ENCODE peak calls at places on chromosomes 16 and 17, in four cellular contexts. U, Y, J and D are unnamed samples.

GRCh38 chr17:6435968-6436367 is 1.0 kb upstream of the AIPL1 start:
- DNase-seq in J (peak), U (peak), Y (peak), D (peak)

GRCh38 chr16:85590506-85590832 is 22.7 kb upstream of the GSE1 start:
- DNase-seq in Y (no peak), J (no peak), U (no peak), D (no peak)

GRCh38 chr17:17952691-17953090 is 19.5 kb downstream of the TOM1L2 start:
- DNase-seq in U (no peak), J (no peak), Y (no peak), D (no peak)

GRCh38 chr16:3952342-3953131 is 72.0 kb upstream of the CREBBP start:
- DNase-seq in Y (no peak), J (no peak), U (peak), D (no peak)

GRCh38 chr17:57926723-57927047 is 28.5 kb downstream of the CUEDC1 start:
- DNase-seq in J (no peak), Y (no peak), U (peak), D (no peak)

GRCh38 chr17:34579979-34580684 is 750 bp downstream of the TMEM132E start:
- DNase-seq in U (no peak), J (no peak), Y (no peak), D (no peak)

GRCh38 chr17:81380117-81380516 is 15.1 kb upstream of the BAHCC1 start:
- DNase-seq in Y (no peak), J (no peak), U (no peak), D (no peak)

GRCh38 chr17:21352221-21352980 is 23.8 kb upstream of the KCNJ12 start:
- DNase-seq in U (peak), J (no peak), Y (no peak), D (no peak)

GRCh38 chr16:50680907-50681885 is at the start of gene SNX20:
- DNase-seq in J (no peak), Y (peak), U (no peak), D (peak)

GRCh38 chr17:17051791-17052461 is 9.7 kb downstream of the MPRIP start:
- DNase-seq in J (no peak), U (peak), Y (no peak), D (peak)

GRCh38 chr16:82093901-82094300 is 58.8 kb downstream of the HSD17B2 start:
- DNase-seq in Y (no peak), U (no peak), J (no peak), D (no peak)

GRCh38 chr17:29789186-29790170 is 140.6 kb downstream of the SSH2 start:
- DNase-seq in J (no peak), Y (peak), U (no peak), D (no peak)

GRCh38 chr17:61395409-61395982 is 4.1 kb upstream of the TBX2 start:
- DNase-seq in Y (no peak), U (no peak), J (no peak), D (no peak)

GRCh38 chr17:36674278-36674650 is 72.9 kb downstream of the MRM1 start:
- DNase-seq in J (no peak), U (no peak), Y (no peak), D (no peak)

GRCh38 chr16:31458073-31458834 is 1.0 kb upstream of the ARMC5 start:
- DNase-seq in J (peak), U (peak), Y (peak), D (peak)
- TF ChIP-seq CTCF in J (no peak), U (no peak), Y (no peak), D (no peak)

DNA sequence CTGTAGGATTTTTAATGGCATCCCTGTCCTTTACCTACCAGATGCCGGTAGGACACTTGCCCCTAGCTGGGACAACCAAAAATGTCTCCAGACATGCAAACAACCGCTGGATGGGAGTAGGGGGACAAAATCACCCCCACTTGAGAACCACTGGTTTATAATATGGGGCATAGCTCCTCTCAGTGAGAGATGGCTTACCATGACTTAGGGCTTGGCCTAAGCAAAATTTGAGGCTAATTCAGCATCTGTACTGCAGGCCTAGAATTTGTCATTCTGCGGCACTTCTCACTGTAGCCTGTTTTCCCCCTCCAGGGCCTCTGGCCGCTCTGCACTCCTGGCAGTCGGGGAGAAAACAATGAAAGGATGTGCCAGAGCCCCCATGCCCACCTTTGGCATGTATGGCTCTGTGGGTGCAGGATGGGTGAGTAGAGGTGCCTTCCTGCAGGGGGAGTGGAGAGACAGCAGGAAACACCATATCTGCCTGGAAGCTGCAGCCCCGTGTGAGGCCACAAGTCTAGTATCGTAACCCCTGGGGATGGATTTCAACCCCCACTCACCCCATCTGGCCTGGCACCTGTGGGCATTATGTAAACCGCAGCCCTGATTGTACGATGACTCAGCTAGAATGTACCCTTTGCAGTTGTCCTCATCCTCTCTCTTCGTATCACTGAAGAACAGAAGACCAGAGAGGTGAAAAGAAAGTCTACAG is 268.1 kb downstream of the SOX9 start:
- DNase-seq in Y (no peak), U (no peak), J (peak), D (no peak)
- TF ChIP-seq CTCF in Y (no peak), U (no peak), J (peak), D (no peak)

DNA sequence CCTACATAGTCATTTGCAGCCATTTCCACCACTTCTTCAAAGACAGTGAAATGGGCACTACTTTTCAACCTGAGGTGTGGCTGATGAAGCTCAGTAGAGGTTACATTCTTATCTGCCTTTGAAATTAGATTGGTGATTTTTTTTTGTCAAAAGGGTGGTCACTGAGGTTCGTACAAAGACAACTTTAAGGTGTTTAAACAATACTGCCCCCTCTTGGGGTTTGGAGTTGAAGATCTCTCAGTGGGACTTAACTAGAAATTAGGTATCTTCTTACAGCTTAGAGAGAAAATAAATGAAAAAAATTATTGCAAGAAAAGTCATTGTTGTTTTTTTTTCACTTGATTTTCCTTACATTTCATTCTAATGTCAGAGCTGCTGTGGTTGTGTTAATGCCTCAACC is 713.2 kb downstream of the CDH11 start:
- DNase-seq in J (no peak), U (no peak), Y (no peak), D (no peak)
- TF ChIP-seq CTCF in J (peak), U (no peak), Y (no peak), D (no peak)

GRCh38 chr16:57998992-57999365 is 1.5 kb downstream of the ZNF319 start:
- DNase-seq in Y (no peak), J (no peak), U (no peak), D (no peak)

GRCh38 chr16:57998484-57998883 is 2.0 kb downstream of the ZNF319 start:
- DNase-seq in Y (peak), J (no peak), U (no peak), D (no peak)

GRCh38 chr16:57999971-58000705 is at the start of gene ZNF319:
- DNase-seq in Y (no peak), U (peak), J (no peak), D (no peak)

GRCh38 chr16:58000706-58001676 is at the start of gene USB1:
- DNase-seq in U (peak), Y (peak), J (peak), D (peak)

DNA sequence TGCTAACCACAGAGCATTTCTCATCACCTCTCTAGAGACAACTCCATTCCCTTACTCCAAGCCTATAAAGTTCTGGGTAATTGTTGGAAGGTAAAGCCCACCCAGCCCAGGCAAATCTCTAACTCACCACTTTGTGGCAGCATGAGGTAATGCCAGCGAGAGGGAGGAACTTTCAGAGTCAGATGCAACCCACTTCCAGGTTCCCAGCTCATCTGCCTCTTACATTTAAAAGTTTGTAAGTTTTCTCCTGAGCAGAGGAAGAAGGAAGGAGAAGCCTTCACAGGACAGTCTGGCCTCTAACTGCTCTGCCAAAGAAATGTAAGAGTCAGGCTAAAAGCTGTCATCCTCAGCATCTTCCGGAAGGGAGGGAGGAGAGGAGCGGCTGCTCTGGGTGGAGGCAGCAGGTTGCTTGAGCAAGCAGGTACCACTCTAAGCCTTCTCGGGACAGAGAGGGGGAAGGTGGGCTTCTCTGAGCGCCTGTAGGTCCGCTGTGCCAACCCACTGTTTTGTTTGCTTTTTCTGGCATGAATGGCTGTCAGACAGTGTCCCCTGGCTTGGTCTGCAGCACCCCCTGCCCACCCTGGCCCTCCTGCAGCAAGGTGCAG is 1.0 kb downstream of the ZNF319 start:
- DNase-seq in J (no peak), U (no peak), Y (no peak), D (no peak)
- TF ChIP-seq CTCF in J (no peak), U (no peak), Y (no peak), D (no peak)

DNA sequence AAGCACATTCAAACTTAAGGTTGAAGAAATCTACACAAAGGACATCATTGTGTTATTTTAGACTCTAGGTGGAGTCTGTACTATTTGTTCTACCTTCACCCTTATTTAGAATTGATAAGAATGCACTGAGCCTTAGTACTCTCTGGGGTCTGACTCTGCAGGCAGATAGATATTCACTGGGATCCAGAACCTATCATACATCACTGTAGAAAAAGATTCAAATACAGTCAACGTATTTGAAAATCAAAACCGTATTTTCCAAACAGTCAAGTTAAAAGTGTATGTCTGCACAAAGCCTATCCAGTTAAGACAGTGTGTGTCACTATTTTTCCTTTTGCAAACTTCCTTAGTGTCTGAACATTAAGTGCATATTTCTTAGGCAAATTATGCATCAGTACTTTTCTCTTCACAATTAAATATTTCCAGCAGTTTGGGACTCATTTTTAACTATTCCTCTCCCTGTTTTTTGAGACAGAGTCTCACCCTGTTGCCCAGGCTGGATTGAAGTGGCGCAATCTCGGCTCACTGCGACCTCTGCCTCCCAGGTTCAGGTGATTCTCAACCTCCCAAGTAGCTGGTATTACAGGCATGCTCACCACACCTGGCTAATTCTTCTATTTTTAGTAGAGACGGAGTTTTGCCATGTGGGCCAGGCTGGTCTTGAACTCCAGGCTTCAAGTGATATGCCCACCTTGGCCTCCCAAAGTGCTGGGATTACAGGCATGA is 22.3 kb downstream of the MOSMO start:
- DNase-seq in J (no peak), U (no peak), Y (no peak), D (no peak)
- TF ChIP-seq CTCF in J (no peak), U (no peak), Y (no peak), D (no peak)

GRCh38 chr17:49031965-49032928 is 35.1 kb downstream of the IGF2BP1 start:
- DNase-seq in J (peak), U (no peak), Y (no peak), D (no peak)

GRCh38 chr17:49038544-49038943 is 41.4 kb downstream of the IGF2BP1 start:
- DNase-seq in U (no peak), J (no peak), Y (no peak), D (no peak)

GRCh38 chr17:49035470-49036269 is 38.5 kb downstream of the IGF2BP1 start:
- DNase-seq in J (no peak), U (peak), Y (no peak), D (peak)

GRCh38 chr17:49038138-49038537 is 41.0 kb downstream of the IGF2BP1 start:
- DNase-seq in J (no peak), U (no peak), Y (no peak), D (no peak)

DNA sequence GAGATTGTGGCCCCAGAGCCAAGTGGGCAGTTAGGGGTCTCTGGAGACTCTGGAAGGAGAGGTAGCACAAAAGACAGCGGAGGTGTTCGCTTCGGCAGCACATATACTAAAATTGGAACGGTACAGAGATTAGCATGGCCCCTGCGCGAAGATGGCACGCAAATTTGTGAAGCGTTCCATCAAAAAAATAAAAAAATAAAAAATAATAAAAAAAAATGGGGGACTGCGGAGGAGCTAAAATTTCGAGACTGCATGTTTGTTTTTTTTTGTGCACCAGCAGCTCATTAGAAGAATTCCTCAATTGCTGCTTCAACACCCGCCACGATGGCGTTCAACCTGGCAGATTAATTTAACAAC is 39.1 kb downstream of the IGF2BP1 start:
- DNase-seq in U (no peak), Y (no peak), J (no peak), D (no peak)
- TF ChIP-seq CTCF in U (no peak), Y (no peak), J (no peak), D (no peak)

DNA sequence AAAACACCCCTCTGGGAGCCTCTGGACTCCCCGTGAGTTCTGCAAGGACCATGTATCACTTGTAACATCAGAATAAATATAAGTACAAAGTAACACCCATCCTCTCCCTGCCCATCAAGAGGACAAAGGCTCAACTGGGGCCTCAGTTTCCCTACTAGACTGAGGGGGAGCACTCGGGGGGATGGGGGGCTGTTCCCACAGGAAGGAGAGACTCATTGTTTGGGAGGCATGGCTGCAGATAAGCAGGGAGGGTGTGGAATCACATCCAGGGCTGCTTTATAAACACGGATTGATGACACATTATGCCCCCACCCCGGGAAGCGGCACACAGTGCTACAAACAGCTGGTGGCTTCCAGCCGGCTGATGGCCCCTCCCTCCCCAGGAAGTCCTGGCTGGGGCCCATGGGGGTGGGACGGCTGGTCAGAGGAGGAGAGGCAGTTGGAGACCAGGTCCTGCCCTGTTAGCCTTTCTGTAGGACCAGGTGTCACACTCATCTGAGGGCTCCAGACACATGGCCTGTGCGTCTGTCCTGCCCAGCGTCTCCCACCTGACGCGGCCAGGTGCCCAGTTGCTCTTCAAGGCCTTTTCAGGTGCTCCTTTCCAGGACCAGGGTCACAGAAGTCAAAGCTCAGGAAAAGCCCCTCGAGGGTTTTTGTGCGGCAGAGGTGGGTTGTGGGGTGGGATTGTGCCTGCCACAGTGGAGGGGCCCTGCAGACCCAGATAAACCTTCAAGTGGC is 1.3 kb upstream of the MPG start:
- DNase-seq in U (peak), Y (peak), J (peak), D (no peak)
- TF ChIP-seq CTCF in U (no peak), Y (no peak), J (no peak), D (no peak)